ENCODE peak calls at places on chromosomes 6 and 20, in five cellular contexts. I, C, M, F and E are unnamed samples.

GRCh38 chr20:2485662-2486061 is 15.1 kb upstream of the SNRPB start:
- DNase-seq in I (no peak), C (no peak), M (no peak), F (no peak), E (no peak)

GRCh38 chr20:37358366-37359150 is 12.6 kb downstream of the SRC start:
- DNase-seq in I (no peak), C (no peak), M (no peak), F (peak), E (no peak)

GRCh38 chr20:6045566-6045965 is 8.3 kb downstream of the LRRN4 start:
- DNase-seq in I (no peak), C (no peak), M (no peak), F (no peak), E (no peak)

GRCh38 chr6:138833819-138834539 is 38.1 kb downstream of the ECT2L start:
- DNase-seq in I (no peak), C (no peak), M (no peak), F (no peak), E (no peak)

GRCh38 chr6:154615483-154616025 is 105.1 kb upstream of the CNKSR3 start:
- DNase-seq in I (no peak), C (no peak), M (peak), F (no peak), E (no peak)

GRCh38 chr6:75135447-75135846 is 70.4 kb downstream of the COL12A1 start:
- DNase-seq in I (no peak), C (no peak), M (peak), F (no peak), E (no peak)

GRCh38 chr6:11392778-11393507 is 144.6 kb upstream of the TMEM170B start:
- DNase-seq in I (no peak), C (no peak), M (no peak), F (no peak), E (no peak)

GRCh38 chr6:156917213-156917612 is 140.0 kb downstream of the ARID1B start:
- DNase-seq in I (peak), C (no peak), M (no peak), F (no peak), E (no peak)

GRCh38 chr6:170151235-170152110 is 139.4 kb downstream of the DLL1 start:
- DNase-seq in I (no peak), C (no peak), M (no peak), F (no peak), E (no peak)

GRCh38 chr20:12555369-12555768 is 453.4 kb upstream of the SPTLC3 start:
- DNase-seq in I (no peak), C (no peak), M (no peak), F (no peak), E (no peak)

GRCh38 chr6:151537561-151537960 is 43.7 kb downstream of the CCDC170 start:
- DNase-seq in I (no peak), C (no peak), M (no peak), F (no peak), E (no peak)

GRCh38 chr6:24940311-24940917 is 4.7 kb upstream of the RIPOR2 start:
- DNase-seq in I (no peak), C (no peak), M (no peak), F (no peak), E (no peak)

GRCh38 chr6:35359744-35360348 is 17.5 kb downstream of the PPARD start:
- DNase-seq in I (no peak), C (no peak), M (peak), F (no peak), E (no peak)

GRCh38 chr6:17847203-17847602 is 140.2 kb downstream of the KIF13A start:
- DNase-seq in I (no peak), C (no peak), M (no peak), F (no peak), E (no peak)

GRCh38 chr6:133811557-133811956 is 77.4 kb upstream of the TCF21 start:
- DNase-seq in I (no peak), C (no peak), M (no peak), F (no peak), E (no peak)

GRCh38 chr6:125188037-125188436 is 34.5 kb downstream of the TPD52L1 start:
- DNase-seq in I (no peak), C (no peak), M (no peak), F (no peak), E (no peak)

GRCh38 chr20:38173237-38174156 is 8.4 kb upstream of the TGM2 start:
- DNase-seq in I (no peak), C (no peak), M (peak), F (no peak), E (no peak)

GRCh38 chr6:155530219-155530834 is 74.7 kb upstream of the NOX3 start:
- DNase-seq in I (peak), C (no peak), M (peak), F (no peak), E (no peak)